ENCODE peak calls at places on chromosomes 6 and 20, in six cellular contexts. V is activated CD4-positive, alpha-beta T cell treated with anti-CD3 and anti-CD28 coated beads for 48 hours; Q is posterior cingulate gyrus; N is fibroblast of mammary gland; M is HTR-8/SVneo; F is ureter. Z is an unnamed sample.

GRCh38 chr20:58623579-58624473 is 27.3 kb upstream of the STX16 start:
- DNase-seq in M (peak; percentile 100), V (no peak), F (no peak), N (peak; percentile 94), Q (peak; percentile 77), Z (no peak)

GRCh38 chr6:97963148-97963680 is 680.2 kb upstream of the MMS22L start:
- DNase-seq in Q (no peak), N (no peak), V (no peak), F (no peak), M (no peak), Z (no peak)

GRCh38 chr6:36954262-36954931 is at the start of gene PI16:
- DNase-seq in N (no peak), F (no peak), V (no peak), Q (no peak), M (no peak), Z (no peak)

GRCh38 chr6:11631008-11631407 is 93.5 kb downstream of the TMEM170B start:
- DNase-seq in N (no peak), Q (no peak), M (no peak), F (no peak), V (no peak), Z (no peak)

GRCh38 chr20:44019638-44020335 is 105.1 kb downstream of the TOX2 start:
- DNase-seq in N (peak; percentile 74), M (no peak), Q (no peak), V (peak; percentile 34), F (no peak), Z (no peak)

GRCh38 chr6:75205776-75206334 is at the start of gene COL12A1:
- DNase-seq in F (peak; percentile 87), V (peak; percentile 42), N (peak; percentile 99), Q (peak; percentile 40), M (peak; percentile 86), Z (no peak)

GRCh38 chr6:3045369-3045768 is 22.9 kb upstream of the RIPK1 start:
- DNase-seq in F (no peak), Q (no peak), N (no peak), V (no peak), M (no peak), Z (no peak)

GRCh38 chr6:144378437-144378836 is 93.3 kb downstream of the UTRN start:
- DNase-seq in N (peak; percentile 78), Q (no peak), M (no peak), F (no peak), V (no peak), Z (no peak)

GRCh38 chr6:107114872-107115694 is at the start of gene BEND3:
- DNase-seq in M (no peak), V (peak; percentile 43), F (peak; percentile 46), Q (no peak), N (no peak), Z (peak; percentile 23)

GRCh38 chr20:51884561-51884960 is 82.2 kb upstream of the SALL4 start:
- DNase-seq in F (no peak), N (peak; percentile 34), V (no peak), Q (no peak), M (peak; percentile 68), Z (no peak)

GRCh38 chr6:101851911-101852310 is 458.4 kb downstream of the GRIK2 start:
- DNase-seq in M (no peak), F (no peak), V (no peak), N (peak; percentile 69), Q (no peak), Z (no peak)

GRCh38 chr6:30766461-30767157 is 22.3 kb upstream of the IER3 start:
- DNase-seq in V (no peak), M (no peak), F (no peak), N (no peak), Q (no peak), Z (no peak)

GRCh38 chr6:144606041-144606440 is 320.9 kb downstream of the UTRN start:
- DNase-seq in Q (no peak), F (no peak), N (no peak), V (no peak), M (no peak), Z (no peak)

GRCh38 chr6:17962436-17963031 is 24.9 kb downstream of the KIF13A start:
- DNase-seq in F (peak; percentile 47), Q (no peak), N (peak; percentile 96), M (peak; percentile 94), V (no peak), Z (no peak)

GRCh38 chr6:168045141-168045691 is 33.8 kb downstream of the FRMD1 start:
- DNase-seq in V (no peak), M (no peak), N (no peak), F (no peak), Q (no peak), Z (no peak)

GRCh38 chr6:110714143-110714542 is 101.1 kb downstream of the CDK19 start:
- DNase-seq in Q (no peak), N (peak; percentile 44), M (no peak), F (no peak), V (no peak), Z (no peak)

Z was measured in T-helper 17 cell.